ENCODE peak calls at places on chromosomes 1 and 21, in four cellular contexts. Z is IMR-90, U is H1, T is mesenchymal stem cell. E is an unnamed sample. For H3K36me3, the result is how much of the 10 kb centered on the place peaks cover.

GRCh38 chr1:212612251-212612961 is 3.8 kb downstream of the ATF3 start:
- DNase-seq in Z (no peak), T (peak), U (no peak), E (no peak)

GRCh38 chr1:226634611-226635246 is 86.2 kb downstream of the STUM start:
- DNase-seq in Z (no peak), T (no peak), U (no peak), E (no peak)

GRCh38 chr1:36306210-36306901 is at the start of gene SH3D21:
- DNase-seq in U (peak), T (peak), Z (no peak), E (peak)

GRCh38 chr1:93591833-93592635 is 89.6 kb downstream of the BCAR3 start:
- DNase-seq in U (no peak), Z (no peak), T (no peak), E (no peak)

GRCh38 chr21:31162827-31163226 is 124.6 kb upstream of the KRTAP19-8 start:
- DNase-seq in Z (peak), T (peak), U (no peak), E (no peak)

GRCh38 chr21:42411197-42411869 is 7.6 kb downstream of the UBASH3A start:
- DNase-seq in Z (no peak), T (no peak), U (no peak), E (no peak)

GRCh38 chr1:162136760-162137537 is 67.5 kb downstream of the NOS1AP start:
- DNase-seq in U (no peak), Z (peak), T (peak), E (no peak)

GRCh38 chr1:229579101-229579651 is 20.7 kb upstream of the ABCB10 start:
- DNase-seq in Z (peak), U (no peak), T (peak), E (peak)

GRCh38 chr1:48697066-48697707 is 79.5 kb downstream of the BEND5 start:
- DNase-seq in U (no peak), Z (peak), T (peak), E (peak)

GRCh38 chr1:229691362-229691761 is 65.3 kb downstream of the URB2 start:
- DNase-seq in U (no peak), T (no peak), Z (no peak), E (no peak)

GRCh38 chr21:31397515-31397926 is 53.5 kb upstream of the TIAM1 start:
- DNase-seq in T (no peak), Z (no peak), U (no peak), E (no peak)

GRCh38 chr21:31733521-31734149 is 1.7 kb upstream of the SCAF4 start:
- DNase-seq in U (no peak), Z (peak), T (no peak), E (no peak)

GRCh38 chr1:40313329-40313957 is 3.6 kb downstream of the COL9A2 start:
- DNase-seq in Z (no peak), T (peak), U (no peak), E (no peak)

GRCh38 chr21:37711294-37711844 is 204.9 kb downstream of the KCNJ6 start:
- DNase-seq in Z (no peak), T (peak), U (no peak), E (no peak)

GRCh38 chr1:240030236-240030635 is 61.4 kb upstream of the FMN2 start:
- DNase-seq in Z (peak), T (no peak), U (no peak), E (no peak)

GRCh38 chr1:10665226-10665625 is 131.2 kb downstream of the CASZ1 start:
- DNase-seq in Z (no peak), U (no peak), T (no peak), E (no peak)

GRCh38 chr1:10667815-10668214 is 128.6 kb downstream of the CASZ1 start:
- DNase-seq in Z (no peak), T (no peak), U (no peak), E (no peak)

GRCh38 chr1:10668241-10668761 is 128.1 kb downstream of the CASZ1 start:
- DNase-seq in Z (no peak), T (peak), U (no peak), E (no peak)

GRCh38 chr1:10664251-10664650 is 132.2 kb downstream of the CASZ1 start:
- DNase-seq in T (no peak), U (no peak), Z (no peak), E (peak)

GRCh38 chr1:10665930-10666850 is 130.3 kb downstream of the CASZ1 start:
- DNase-seq in U (no peak), T (no peak), Z (no peak), E (no peak)
- H2BK15ac ChIP-seq in U (no peak), T (peak), Z (no peak), E (peak)

GRCh38 chr1:39050001-39050400 is 23.9 kb downstream of the NDUFS5 start:
- DNase-seq in T (no peak), U (no peak), Z (no peak), E (no peak)

GRCh38 chr1:39048745-39049370 is 22.7 kb downstream of the NDUFS5 start:
- DNase-seq in Z (no peak), U (no peak), T (peak), E (no peak)

GRCh38 chr1:39047374-39048229 is 21.5 kb downstream of the NDUFS5 start:
- DNase-seq in T (peak), U (no peak), Z (peak), E (no peak)

GRCh38 chr1:39046811-39047210 is 20.7 kb downstream of the NDUFS5 start:
- DNase-seq in T (no peak), Z (no peak), U (no peak), E (no peak)

DNA sequence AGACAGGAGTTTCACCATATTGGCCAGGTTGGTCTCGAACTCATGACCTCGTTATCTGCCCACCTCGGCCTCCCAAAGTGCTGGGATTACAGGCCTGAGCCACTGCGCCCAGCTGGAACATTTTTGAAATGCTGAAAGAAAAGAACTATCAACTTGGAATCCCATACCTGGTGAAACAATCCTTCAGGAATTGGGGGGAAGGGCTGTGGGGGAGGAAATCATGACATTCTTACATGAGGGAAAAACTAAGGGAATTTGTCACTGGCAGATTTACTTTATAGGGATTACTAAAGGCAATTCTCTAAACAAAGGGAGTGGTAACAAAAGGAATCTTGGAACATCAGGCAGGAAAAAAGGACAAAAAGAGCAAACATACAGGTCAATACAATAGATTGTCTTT is 25.8 kb downstream of the NDUFS5 start:
- DNase-seq in U (peak), T (no peak), Z (no peak), E (no peak)
- H3K36me3 ChIP-seq in U (under half), T (under half), Z (under half), E (under half)

DNA sequence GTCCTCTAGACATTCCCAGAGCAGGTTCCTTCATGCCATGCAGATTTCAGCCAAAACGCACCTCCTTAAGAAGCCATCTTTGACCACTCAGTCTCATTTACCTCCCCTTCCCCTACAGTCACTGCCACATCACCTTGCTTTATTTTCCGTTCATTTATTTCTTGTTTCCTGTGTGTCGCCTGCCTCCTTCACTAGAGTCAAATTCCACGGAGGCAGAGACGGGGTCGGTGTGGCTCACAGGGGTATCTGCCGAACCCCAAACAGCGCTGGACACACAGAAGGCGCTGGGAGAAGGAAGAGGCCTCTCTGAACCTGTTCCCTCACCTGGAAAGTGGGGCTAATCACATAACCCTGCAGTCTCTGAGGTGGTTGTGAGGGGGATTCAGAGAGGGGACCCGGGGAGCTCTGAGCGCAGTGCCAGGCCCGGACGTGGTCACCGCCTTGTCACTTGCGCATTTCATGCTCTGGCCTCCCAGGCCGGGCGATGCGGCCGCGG is 23.6 kb upstream of the DMBX1 start:
- DNase-seq in U (no peak), Z (no peak), T (no peak), E (peak)
- H2AFZ ChIP-seq in U (peak), Z (peak), T (no peak), E (peak)

GRCh38 chr1:209160230-209160629 is 423.3 kb upstream of the CAMK1G start:
- DNase-seq in T (no peak), U (no peak), Z (no peak), E (no peak)
- H2BK15ac ChIP-seq in T (no peak), U (no peak), Z (no peak), E (no peak)

GRCh38 chr1:222043444-222044292 is 301.8 kb upstream of the DUSP10 start:
- DNase-seq in U (no peak), Z (peak), T (peak), E (no peak)
- H3K36me3 ChIP-seq in U (under half), Z (under half), T (under half), E (under half)

GRCh38 chr1:147577033-147577773 is 35.9 kb downstream of the BCL9 start:
- DNase-seq in U (no peak), Z (no peak), T (no peak), E (no peak)

GRCh38 chr1:147580609-147581008 is 39.3 kb downstream of the BCL9 start:
- DNase-seq in Z (no peak), T (no peak), U (no peak), E (no peak)

GRCh38 chr1:147581459-147581858 is 40.2 kb downstream of the BCL9 start:
- DNase-seq in Z (no peak), T (no peak), U (no peak), E (no peak)

GRCh38 chr1:147580200-147580557 is 38.9 kb downstream of the BCL9 start:
- DNase-seq in Z (peak), T (peak), U (no peak), E (no peak)

GRCh38 chr1:147579532-147580199 is 38.4 kb downstream of the BCL9 start:
- DNase-seq in T (peak), U (no peak), Z (peak), E (no peak)
- H2AFZ ChIP-seq in T (no peak), U (no peak), Z (peak), E (no peak)

E was measured in neuronal stem cell.